ENCODE peak calls at places on chromosomes 5 and 9, in four cellular contexts. P, O, C and H are unnamed samples. For H3K4me1 and H3K27me3, the result is how much of the 10 kb centered on the place peaks cover.

GRCh38 chr5:37549411-37549810 is 170.3 kb downstream of the WDR70 start:
- DNase-seq in P (no peak), O (no peak), C (no peak), H (no peak)

GRCh38 chr5:124343451-124343867 is 403.0 kb downstream of the ZNF608 start:
- DNase-seq in P (no peak), C (no peak), O (no peak), H (no peak)

GRCh38 chr5:42950091-42950465 is 90.0 kb downstream of the ANXA2R start:
- DNase-seq in C (no peak), P (no peak), O (no peak), H (no peak)

GRCh38 chr5:123285122-123286011 is 137.8 kb downstream of the CEP120 start:
- DNase-seq in P (no peak), C (peak), O (peak), H (no peak)

GRCh38 chr5:148697821-148698196 is 43.5 kb upstream of the HTR4 start:
- DNase-seq in P (no peak), C (no peak), O (no peak), H (no peak)

GRCh38 chr9:136616307-136616635 is 46.4 kb upstream of the EGFL7 start:
- DNase-seq in O (peak), P (no peak), C (no peak), H (no peak)

GRCh38 chr5:142819816-142820215 is 49.6 kb downstream of the ARHGAP26 start:
- DNase-seq in P (no peak), O (no peak), C (no peak), H (no peak)

GRCh38 chr9:8733096-8733954 is 933.7 kb upstream of the DMAC1 start:
- DNase-seq in C (peak), P (no peak), O (peak), H (no peak)

GRCh38 chr5:14270212-14270702 is 127.1 kb downstream of the TRIO start:
- DNase-seq in O (peak), P (peak), C (peak), H (peak)

GRCh38 chr5:38831909-38832308 is 13.9 kb upstream of the OSMR start:
- DNase-seq in O (peak), P (no peak), C (no peak), H (no peak)

GRCh38 chr9:3136999-3137675 is 293.2 kb upstream of the PUM3 start:
- DNase-seq in C (no peak), P (no peak), O (no peak), H (no peak)

GRCh38 chr9:23841304-23841703 is 15.3 kb upstream of the ELAVL2 start:
- DNase-seq in O (no peak), C (no peak), P (no peak), H (no peak)

GRCh38 chr5:96258692-96259091 is 174.4 kb downstream of the PCSK1 start:
- DNase-seq in P (no peak), O (no peak), C (no peak), H (no peak)

GRCh38 chr9:131500377-131500776 is 2.3 kb upstream of the POMT1 start:
- DNase-seq in O (peak), C (no peak), P (no peak), H (no peak)

GRCh38 chr5:167413503-167413902 is 877.9 kb upstream of the WWC1 start:
- DNase-seq in O (no peak), C (no peak), P (no peak), H (no peak)

GRCh38 chr9:128078504-128079434 is 10.7 kb downstream of the SLC25A25 start:
- DNase-seq in C (no peak), O (no peak), P (peak), H (no peak)

GRCh38 chr9:95615246-95615645 is 98.5 kb upstream of the PTCH1 start:
- DNase-seq in O (no peak), C (no peak), P (no peak), H (no peak)

GRCh38 chr5:54171645-54172384 is 138.6 kb downstream of the ARL15 start:
- DNase-seq in C (no peak), P (no peak), O (no peak), H (no peak)

GRCh38 chr5:133825631-133826289 is 142.7 kb downstream of the C5orf15 start:
- DNase-seq in C (no peak), O (peak), P (no peak), H (no peak)

GRCh38 chr9:75130621-75131020 is 42.3 kb downstream of the OSTF1 start:
- DNase-seq in O (no peak), P (no peak), C (no peak), H (no peak)

GRCh38 chr9:127424669-127424986 is 446 bp downstream of the ZNF79 start:
- DNase-seq in P (no peak), C (peak), O (no peak), H (no peak)

GRCh38 chr5:150130493-150130922 is 25.1 kb downstream of the PDGFRB start:
- DNase-seq in O (peak), P (no peak), C (no peak), H (no peak)

GRCh38 chr5:11560915-11561697 is 343.1 kb downstream of the CTNND2 start:
- DNase-seq in P (no peak), C (no peak), O (no peak), H (no peak)

GRCh38 chr9:115717711-115718173 is 435.8 kb upstream of the PAPPA start:
- DNase-seq in C (no peak), P (no peak), O (no peak), H (no peak)

GRCh38 chr9:38018230-38018963 is 50.6 kb downstream of the SHB start:
- DNase-seq in C (no peak), P (no peak), O (peak), H (no peak)

GRCh38 chr9:3177362-3177761 is 333.5 kb upstream of the PUM3 start:
- DNase-seq in C (no peak), O (no peak), P (no peak), H (no peak)

GRCh38 chr5:181205402-181205734 is 372 bp upstream of the TRIM7 start:
- DNase-seq in O (no peak), C (no peak), P (no peak), H (no peak)

GRCh38 chr5:40204157-40204556 is 475.6 kb upstream of the PTGER4 start:
- DNase-seq in P (no peak), C (no peak), O (no peak), H (no peak)

GRCh38 chr5:139181835-139182452 is 16.2 kb downstream of the SIL1 start:
- DNase-seq in P (peak), O (peak), C (no peak), H (no peak)

GRCh38 chr5:124355928-124356327 is 390.5 kb downstream of the ZNF608 start:
- DNase-seq in C (no peak), O (no peak), P (no peak), H (no peak)

GRCh38 chr5:81639556-81639955 is 111.3 kb downstream of the SSBP2 start:
- DNase-seq in P (no peak), C (no peak), O (no peak), H (no peak)

GRCh38 chr5:104859437-104859836 is 1296.8 kb upstream of the NUDT12 start:
- DNase-seq in P (no peak), O (no peak), C (no peak), H (no peak)

GRCh38 chr5:174096619-174097018 is 51.1 kb downstream of the NSG2 start:
- DNase-seq in P (no peak), O (no peak), C (no peak), H (no peak)

GRCh38 chr5:76852716-76853115 is 2.9 kb downstream of the S100Z start:
- DNase-seq in O (no peak), C (no peak), P (no peak), H (no peak)

GRCh38 chr5:177592905-177593304 is 902 bp downstream of the TMED9 start:
- DNase-seq in O (no peak), P (no peak), C (no peak), H (no peak)

GRCh38 chr5:177593511-177593910 is 1.5 kb downstream of the TMED9 start:
- DNase-seq in P (no peak), C (no peak), O (no peak), H (no peak)

GRCh38 chr5:177590406-177590805 is 1.6 kb upstream of the TMED9 start:
- DNase-seq in C (no peak), P (no peak), O (no peak), H (no peak)

GRCh38 chr5:177592010-177592834 is at the start of gene TMED9:
- DNase-seq in O (peak), P (peak), C (peak), H (peak)

DNA sequence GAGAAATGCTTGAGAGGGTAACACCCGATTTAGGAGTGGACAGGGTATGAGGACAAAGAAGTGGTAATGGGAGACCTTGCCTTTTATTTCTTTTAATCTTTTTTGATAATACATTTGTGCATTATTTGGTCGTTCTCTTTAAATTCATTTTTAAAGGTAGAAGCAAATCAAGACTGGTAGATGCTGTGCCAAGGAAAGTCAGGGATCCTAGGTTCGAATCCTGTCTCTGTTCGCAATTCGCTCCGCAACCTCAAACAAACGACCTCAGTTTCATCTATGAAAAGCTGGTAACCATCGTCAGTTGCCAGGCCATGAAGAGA is 353 bp upstream of the TMED9 start:
- DNase-seq in O (no peak), C (no peak), P (no peak), H (no peak)
- H3K27ac ChIP-seq in O (no peak), C (peak), P (no peak), H (no peak)

GRCh38 chr5:160906077-160906476 is 54.1 kb upstream of the ATP10B start:
- DNase-seq in O (no peak), P (no peak), C (no peak), H (no peak)
- H3K4me1 ChIP-seq in O (under half), P (under half), C (under half), H (under half)

GRCh38 chr5:33937700-33938506 is 1.7 kb downstream of the RXFP3 start:
- DNase-seq in C (no peak), O (peak), P (no peak), H (no peak)
- H3K27me3 ChIP-seq in C (under half), O (under half), P (under half), H (under half)

DNA sequence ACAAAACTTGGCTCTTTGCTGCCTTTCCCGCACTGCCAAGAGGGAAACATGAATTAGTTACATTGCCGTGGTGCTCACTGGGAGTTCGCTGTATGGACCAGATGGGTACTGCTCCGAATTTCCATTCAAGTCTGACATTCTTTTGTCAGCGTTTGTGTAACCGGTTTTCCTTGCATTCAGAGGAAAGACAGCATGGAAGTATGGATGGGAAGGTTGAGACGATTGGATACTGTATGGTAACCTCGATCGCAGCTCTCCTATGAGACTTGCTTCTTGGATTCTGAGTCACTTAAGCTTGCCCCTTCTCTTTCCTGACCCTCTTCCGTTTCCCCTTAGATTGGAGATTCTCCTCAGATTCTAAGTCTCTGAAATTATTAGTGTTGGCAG is 625 bp upstream of the UBLCP1 start:
- DNase-seq in C (no peak), O (no peak), P (peak), H (no peak)
- H3K27ac ChIP-seq in C (peak), O (peak), P (peak), H (peak)